ENCODE peak calls at places on chromosomes 6 and 20, in nine cellular contexts. O, N, Y, F, V, K, P, Z and X are unnamed samples.

GRCh38 chr6:152685819-152686218 is 11.9 kb upstream of the MYCT1 start:
- DNase-seq in O (no peak), N (no peak), Y (no peak), F (no peak), V (no peak), K (no peak), P (no peak), Z (no peak), X (no peak)

GRCh38 chr6:11224252-11224965 is 8.1 kb downstream of the NEDD9 start:
- DNase-seq in O (no peak), N (no peak), Y (no peak), F (no peak), V (no peak), K (peak; percentile 32), P (no peak), Z (no peak), X (peak; percentile 58)

GRCh38 chr6:166903500-166903899 is 52.9 kb downstream of the RNASET2 start:
- DNase-seq in O (no peak), N (no peak), Y (no peak), F (no peak), V (no peak), K (no peak), P (no peak), Z (peak; percentile 35), X (no peak)

GRCh38 chr20:19824861-19825260 is 66.8 kb downstream of the RIN2 start:
- DNase-seq in O (no peak), N (no peak), Y (peak; percentile 60), F (no peak), V (no peak), K (no peak), P (no peak), Z (no peak), X (no peak)

GRCh38 chr6:162251257-162251656 is 476.3 kb downstream of the PRKN start:
- DNase-seq in O (no peak), N (no peak), Y (peak; percentile 15), F (no peak), V (no peak), K (no peak), P (no peak), Z (peak; percentile 15), X (no peak)

GRCh38 chr6:18388252-18388651 is 1.1 kb downstream of the RNF144B start:
- DNase-seq in O (no peak), N (peak; percentile 6), Y (no peak), F (no peak), V (no peak), K (no peak), P (no peak), Z (no peak), X (no peak)

GRCh38 chr20:29740601-29740950 is 1516.9 kb upstream of the DEFB115 start:
- DNase-seq in O (no peak), N (no peak), Y (no peak), F (no peak), V (no peak), K (no peak), P (no peak), Z (no peak), X (no peak)

GRCh38 chr20:62768815-62769287 is 27.4 kb upstream of the MRGBP start:
- DNase-seq in O (no peak), N (no peak), Y (no peak), F (peak; percentile 24), V (no peak), K (peak; percentile 57), P (no peak), Z (no peak), X (no peak)

GRCh38 chr20:52622086-52622485 is 350.1 kb upstream of the TSHZ2 start:
- DNase-seq in O (no peak), N (no peak), Y (peak; percentile 88), F (no peak), V (peak; percentile 68), K (no peak), P (no peak), Z (no peak), X (no peak)

GRCh38 chr6:141267420-141267819 is 865.3 kb upstream of the GJE1 start:
- DNase-seq in O (no peak), N (no peak), Y (no peak), F (no peak), V (no peak), K (no peak), P (no peak), Z (no peak), X (no peak)

GRCh38 chr6:158379336-158379735 is 67.1 kb downstream of the TULP4 start:
- DNase-seq in O (no peak), N (no peak), Y (no peak), F (no peak), V (no peak), K (no peak), P (no peak), Z (no peak), X (no peak)

GRCh38 chr6:101294676-101295075 is 98.8 kb upstream of the GRIK2 start:
- DNase-seq in O (peak; percentile 40), N (no peak), Y (no peak), F (no peak), V (no peak), K (no peak), P (no peak), Z (no peak), X (no peak)

GRCh38 chr6:26327450-26328264 is 37.3 kb upstream of the BTN3A2 start:
- DNase-seq in O (no peak), N (peak; percentile 8), Y (peak; percentile 36), F (no peak), V (peak; percentile 88), K (peak; percentile 44), P (peak; percentile 70), Z (peak; percentile 93), X (peak; percentile 45)

GRCh38 chr6:34386316-34387137 is 5.9 kb downstream of the NUDT3 start:
- DNase-seq in O (peak; percentile 73), N (no peak), Y (peak; percentile 22), F (peak; percentile 74), V (peak; percentile 83), K (no peak), P (no peak), Z (no peak), X (no peak)

GRCh38 chr6:131740161-131740560 is 29.3 kb upstream of the CTAGE9 start:
- DNase-seq in O (no peak), N (no peak), Y (no peak), F (no peak), V (no peak), K (no peak), P (no peak), Z (no peak), X (no peak)

GRCh38 chr6:31559958-31560696 is 12.0 kb upstream of the LTA start:
- DNase-seq in O (no peak), N (peak; percentile 8), Y (peak; percentile 85), F (no peak), V (no peak), K (no peak), P (peak; percentile 94), Z (peak; percentile 67), X (peak; percentile 41)

GRCh38 chr6:111601875-111602274 is 3.8 kb downstream of the TRAF3IP2 start:
- DNase-seq in O (no peak), N (peak; percentile 35), Y (peak; percentile 78), F (no peak), V (no peak), K (no peak), P (peak; percentile 13), Z (no peak), X (no peak)

GRCh38 chr20:38460040-38460623 is 12.5 kb upstream of the RALGAPB start:
- DNase-seq in O (peak; percentile 66), N (no peak), Y (peak; percentile 61), F (peak; percentile 86), V (peak; percentile 62), K (no peak), P (peak; percentile 62), Z (no peak), X (no peak)

GRCh38 chr6:158621694-158622544 is 22.6 kb downstream of the DYNLT1 start:
- DNase-seq in O (no peak), N (no peak), Y (no peak), F (no peak), V (no peak), K (no peak), P (no peak), Z (no peak), X (no peak)

GRCh38 chr20:48339986-48340884 is 487.6 kb downstream of the PREX1 start:
- DNase-seq in O (no peak), N (no peak), Y (no peak), F (no peak), V (no peak), K (no peak), P (peak; percentile 29), Z (no peak), X (peak; percentile 44)

GRCh38 chr6:31727034-31727716 is 1.9 kb downstream of the DDAH2 start:
- DNase-seq in O (no peak), N (no peak), Y (no peak), F (no peak), V (no peak), K (no peak), P (no peak), Z (no peak), X (no peak)

GRCh38 chr20:14918281-14918680 is 580.9 kb upstream of the FLRT3 start:
- DNase-seq in O (no peak), N (no peak), Y (no peak), F (no peak), V (no peak), K (no peak), P (no peak), Z (no peak), X (no peak)

GRCh38 chr20:11140359-11140758 is 466.6 kb upstream of the JAG1 start:
- DNase-seq in O (peak; percentile 94), N (no peak), Y (peak; percentile 69), F (peak; percentile 75), V (peak; percentile 78), K (no peak), P (no peak), Z (no peak), X (no peak)

GRCh38 chr20:47392015-47392720 is 35.7 kb upstream of the ZMYND8 start:
- DNase-seq in O (peak; percentile 98), N (no peak), Y (peak; percentile 79), F (peak; percentile 78), V (peak; percentile 100), K (peak; percentile 96), P (peak; percentile 55), Z (peak; percentile 68), X (no peak)

GRCh38 chr6:31821301-31822037 is 6.1 kb upstream of the HSPA1B start:
- DNase-seq in O (no peak), N (peak; percentile 83), Y (peak; percentile 75), F (no peak), V (no peak), K (no peak), P (peak; percentile 51), Z (peak; percentile 74), X (no peak)

GRCh38 chr6:105401247-105402089 is 1.4 kb downstream of the PREP start:
- DNase-seq in O (no peak), N (no peak), Y (peak; percentile 46), F (no peak), V (no peak), K (no peak), P (no peak), Z (no peak), X (no peak)

GRCh38 chr6:10347561-10348327 is 67.1 kb downstream of the TFAP2A start:
- DNase-seq in O (peak; percentile 98), N (no peak), Y (peak; percentile 49), F (no peak), V (peak; percentile 70), K (peak; percentile 27), P (no peak), Z (no peak), X (no peak)